ENCODE peak calls at places on chromosomes 5 and 9, in six cellular contexts. I is IMR-90, Q is AG09309, L is fibroblast of mammary gland, K is fibroblast of lung, S is OCI-LY7. T is an unnamed sample.

GRCh38 chr5:77272206-77272605 is 61.7 kb downstream of the PDE8B start:
- DNase-seq in I (no peak), Q (no peak), L (peak), K (no peak), S (no peak), T (no peak)

GRCh38 chr9:89549031-89549644 is 51.2 kb upstream of the SEMA4D start:
- DNase-seq in I (peak), Q (peak), L (peak), K (peak), S (peak), T (peak)

GRCh38 chr5:151483176-151483575 is 35.8 kb downstream of the SLC36A1 start:
- DNase-seq in I (peak), Q (no peak), L (peak), K (peak), S (no peak), T (no peak)

GRCh38 chr5:71576241-71576640 is 10.9 kb upstream of the MCCC2 start:
- DNase-seq in I (peak), Q (no peak), L (peak), K (peak), S (no peak), T (no peak)

GRCh38 chr9:127862075-127863011 is 7.9 kb upstream of the ENG start:
- DNase-seq in I (no peak), Q (no peak), L (no peak), K (no peak), S (peak), T (no peak)

GRCh38 chr9:18718393-18718792 is 244.4 kb downstream of the ADAMTSL1 start:
- DNase-seq in I (no peak), Q (no peak), L (no peak), K (no peak), S (no peak), T (no peak)

GRCh38 chr5:132496631-132497487 is 6.3 kb upstream of the IRF1 start:
- DNase-seq in I (peak), Q (no peak), L (peak), K (peak), S (peak), T (peak)

GRCh38 chr9:120326076-120326693 is 253.8 kb downstream of the CDK5RAP2 start:
- DNase-seq in I (no peak), Q (no peak), L (peak), K (no peak), S (no peak), T (no peak)

GRCh38 chr9:31078175-31078574 is 1306.3 kb upstream of the ACO1 start:
- DNase-seq in I (no peak), Q (no peak), L (no peak), K (no peak), S (no peak), T (no peak)

GRCh38 chr5:158465379-158465972 is 606.5 kb upstream of the CLINT1 start:
- DNase-seq in I (no peak), Q (no peak), L (no peak), K (no peak), S (no peak), T (no peak)

GRCh38 chr5:112529525-112529924 is 110.4 kb upstream of the EPB41L4A start:
- DNase-seq in I (no peak), Q (no peak), L (peak), K (no peak), S (peak), T (no peak)

DNA sequence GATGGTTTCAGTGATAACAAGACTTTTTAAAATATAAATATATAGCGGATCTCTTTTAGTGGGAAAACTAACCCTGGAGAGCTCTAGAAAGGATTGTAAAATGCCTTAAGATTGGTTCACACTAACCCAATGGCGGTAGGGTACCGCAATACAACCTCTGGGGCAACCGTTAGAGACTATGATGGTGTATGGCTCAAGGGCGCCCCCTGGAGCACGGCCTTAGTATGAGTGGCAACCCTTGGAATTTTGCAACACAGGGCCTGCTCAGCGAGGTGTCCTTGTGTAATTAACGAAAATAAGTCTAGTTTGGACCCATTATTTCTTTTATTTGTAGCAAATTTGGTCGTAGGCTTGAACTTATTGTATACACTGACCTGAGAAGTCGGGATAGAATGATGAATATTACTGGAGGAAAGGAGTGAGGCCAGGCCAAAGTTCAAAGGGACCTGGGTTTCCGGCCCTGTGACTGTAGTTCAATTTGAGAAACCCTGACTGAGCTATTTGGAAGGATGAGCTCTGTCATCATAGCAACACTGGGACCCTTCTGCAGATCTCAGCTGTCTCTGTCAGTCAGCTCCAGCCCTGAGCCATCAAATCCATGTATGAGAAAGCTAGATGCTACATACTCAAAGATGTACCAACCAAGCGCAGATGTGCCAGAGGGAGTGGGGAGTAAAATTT is 54.8 kb downstream of the CAMK4 start:
- DNase-seq in I (no peak), Q (no peak), L (peak), K (peak), S (peak), T (no peak)
- TF ChIP-seq CTCF in I (peak), Q (peak), L (peak), K (peak), S (peak), T (peak)

GRCh38 chr9:79301549-79301948 is 270.2 kb upstream of the TLE4 start:
- DNase-seq in I (no peak), Q (no peak), L (no peak), K (no peak), S (no peak), T (no peak)

GRCh38 chr9:79302569-79302968 is 269.2 kb upstream of the TLE4 start:
- DNase-seq in I (no peak), Q (no peak), L (no peak), K (no peak), S (no peak), T (no peak)

GRCh38 chr9:79300153-79300552 is 271.6 kb upstream of the TLE4 start:
- DNase-seq in I (no peak), Q (no peak), L (no peak), K (no peak), S (no peak), T (no peak)

DNA sequence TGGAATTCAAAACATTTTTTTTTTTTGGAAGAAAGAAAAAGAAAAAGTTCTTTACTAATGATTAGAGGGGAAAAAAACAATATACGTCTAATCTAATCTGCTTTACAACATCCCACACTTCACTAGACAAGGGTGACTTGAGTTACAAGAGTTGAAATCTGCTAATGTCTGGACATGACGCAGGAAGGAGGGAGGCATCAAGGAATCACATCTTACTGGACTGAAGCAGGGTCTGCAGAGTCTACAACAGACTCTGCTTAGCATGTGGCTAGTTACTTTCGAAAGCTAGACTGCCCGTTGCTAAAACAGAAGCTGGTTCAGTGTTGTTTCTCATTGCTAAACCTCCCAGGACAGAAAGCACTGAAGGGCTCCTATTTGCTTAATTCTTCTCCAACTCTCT is 269.8 kb upstream of the TLE4 start:
- DNase-seq in I (no peak), Q (no peak), L (no peak), K (no peak), S (no peak), T (no peak)
- TF ChIP-seq CTCF in I (no peak), Q (no peak), L (no peak), K (no peak), S (no peak), T (no peak)

DNA sequence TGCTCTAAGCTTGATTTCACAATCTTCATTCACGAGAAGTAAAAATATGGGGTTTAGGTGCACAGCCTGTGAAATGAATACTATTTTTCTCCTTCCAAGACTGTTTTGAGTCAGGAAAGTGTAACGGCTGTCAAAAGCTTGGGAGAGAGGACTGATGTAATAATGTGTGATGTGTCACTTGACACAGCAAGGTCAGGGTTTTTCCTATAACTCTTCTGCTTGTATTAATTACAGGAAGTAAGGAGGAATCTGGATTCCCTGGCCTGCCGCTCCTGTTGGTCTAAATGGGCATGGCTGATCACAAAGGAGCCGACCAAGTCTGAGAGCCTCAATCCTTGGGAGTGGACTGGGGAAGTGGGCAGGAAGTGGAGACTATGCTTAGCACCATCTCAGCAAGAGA is 16.7 kb upstream of the SLC28A3 start:
- DNase-seq in I (no peak), Q (no peak), L (peak), K (no peak), S (no peak), T (no peak)
- TF ChIP-seq CTCF in I (no peak), Q (no peak), L (no peak), K (no peak), S (no peak), T (no peak)

GRCh38 chr5:150258126-150258525 is 31.4 kb downstream of the CAMK2A start:
- DNase-seq in I (peak), Q (no peak), L (no peak), K (peak), S (peak), T (no peak)
- TF ChIP-seq CTCF in I (no peak), Q (no peak), L (no peak), K (no peak), S (no peak), T (no peak)

DNA sequence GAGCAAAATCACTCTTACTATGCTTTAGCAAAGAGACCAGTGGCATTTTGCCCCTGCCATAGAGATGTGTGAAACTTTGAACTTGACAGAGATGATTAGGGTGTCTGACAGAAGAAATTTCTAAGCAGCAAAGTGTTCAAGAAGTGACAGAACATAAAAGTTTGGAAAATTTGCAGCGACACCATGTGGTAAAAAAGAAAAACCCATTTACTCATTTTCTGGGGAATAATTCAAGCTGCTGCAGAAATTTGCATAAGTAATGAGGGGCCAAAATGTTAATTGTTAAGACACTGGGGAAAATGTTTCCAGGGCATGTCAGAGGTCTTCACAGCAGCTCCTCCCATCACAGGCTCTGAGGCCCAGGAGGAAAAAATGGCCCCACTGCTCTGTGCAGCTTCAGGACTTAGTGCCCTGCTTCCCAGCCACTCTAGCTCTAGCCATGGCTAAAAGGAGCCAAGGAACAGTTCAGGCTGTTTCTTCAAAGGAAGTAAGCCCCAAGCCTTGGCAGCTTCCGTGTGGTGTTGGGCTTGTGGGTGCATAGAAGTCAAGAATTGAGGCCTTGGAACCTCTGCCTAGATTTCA is 6.1 kb upstream of the AP3B1 start:
- DNase-seq in I (peak), Q (peak), L (peak), K (no peak), S (peak), T (no peak)
- TF ChIP-seq CTCF in I (peak), Q (peak), L (peak), K (peak), S (peak), T (peak)

DNA sequence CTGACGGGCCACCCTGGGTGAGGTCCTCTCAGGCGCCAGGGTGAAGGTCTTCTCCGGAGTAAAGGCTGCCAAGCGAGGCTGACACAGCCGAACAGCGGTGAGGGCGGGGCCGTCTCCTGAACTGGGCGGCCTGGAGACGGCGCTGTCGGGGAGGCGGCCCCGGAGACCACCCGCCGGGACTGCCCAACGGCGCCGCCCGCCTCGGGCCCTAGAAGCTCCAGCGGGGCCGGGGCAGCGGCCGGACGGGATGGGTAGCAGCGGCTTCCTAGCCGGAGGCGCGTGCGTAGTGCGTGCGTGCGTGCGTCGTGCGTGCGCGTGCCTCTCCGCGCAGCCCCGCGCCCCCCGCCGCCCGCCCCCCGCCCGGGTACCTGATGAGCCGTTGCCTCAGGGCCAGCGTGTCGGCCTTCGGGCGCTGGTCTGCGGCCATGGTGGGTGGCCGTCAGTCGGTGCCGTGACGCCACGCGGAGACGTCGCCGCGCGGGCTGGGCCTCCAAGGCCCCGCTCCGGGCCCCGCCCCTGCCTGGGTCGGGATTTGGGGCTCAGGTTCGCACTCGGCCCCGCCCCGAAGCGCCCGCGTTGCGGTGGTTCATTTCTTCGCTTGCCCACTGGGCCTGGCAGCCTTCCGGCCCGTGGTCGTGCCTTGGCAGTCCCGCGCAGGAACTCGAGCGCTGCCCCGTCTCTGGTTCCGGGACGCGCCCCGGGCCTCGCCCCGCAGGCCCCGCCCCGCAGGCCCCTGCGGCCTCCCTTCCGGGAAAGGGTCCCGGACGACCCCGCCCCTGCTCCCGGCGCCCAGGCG is at the start of gene PHYKPL:
- DNase-seq in I (peak), Q (no peak), L (peak), K (peak), S (peak), T (no peak)
- TF ChIP-seq CTCF in I (peak), Q (no peak), L (no peak), K (no peak), S (peak), T (no peak)

GRCh38 chr5:156815988-156816599 is 34.0 kb upstream of the PPP1R2B start:
- DNase-seq in I (peak), Q (peak), L (peak), K (peak), S (peak), T (no peak)
- TF ChIP-seq CTCF in I (peak), Q (peak), L (peak), K (peak), S (peak), T (peak)

GRCh38 chr5:179762079-179762780 is 29.6 kb downstream of the MAML1 start:
- DNase-seq in I (no peak), Q (peak), L (peak), K (peak), S (peak), T (no peak)

GRCh38 chr5:179762781-179763176 is 30.2 kb downstream of the MAML1 start:
- DNase-seq in I (peak), Q (no peak), L (peak), K (peak), S (no peak), T (no peak)

GRCh38 chr5:179759961-179760541 is 27.4 kb downstream of the MAML1 start:
- DNase-seq in I (no peak), Q (no peak), L (no peak), K (no peak), S (no peak), T (no peak)

GRCh38 chr5:179755022-179755421 is 22.4 kb downstream of the MAML1 start:
- DNase-seq in I (no peak), Q (no peak), L (no peak), K (peak), S (no peak), T (no peak)

GRCh38 chr5:179758905-179759304 is 26.3 kb downstream of the MAML1 start:
- DNase-seq in I (no peak), Q (no peak), L (no peak), K (peak), S (no peak), T (no peak)
- TF ChIP-seq CTCF in I (no peak), Q (no peak), L (no peak), K (no peak), S (no peak), T (no peak)

GRCh38 chr5:148020247-148020646 is 43.5 kb upstream of the SPINK5 start:
- DNase-seq in I (no peak), Q (no peak), L (no peak), K (no peak), S (no peak), T (no peak)
- TF ChIP-seq CTCF in I (no peak), Q (no peak), L (no peak), K (no peak), S (no peak), T (no peak)

GRCh38 chr9:129182625-129183494 is 4.8 kb upstream of the IER5L start:
- DNase-seq in I (no peak), Q (no peak), L (no peak), K (no peak), S (no peak), T (no peak)
- TF ChIP-seq CTCF in I (peak), Q (peak), L (peak), K (peak), S (peak), T (peak)

T was measured in AG04450.